ENCODE peak calls at places on chromosomes 11 and 22, in eight cellular contexts. M is AG09309, J is NCI-H510A treated with DMSO at 0.1 percent for 48 hours, P is Calu3, Y is HS-27A, L is dermis blood vessel endothelial cell, C is NCI-H1105 treated with DMSO at 0.1 percent for 48 hours, Z is uterus. I is an unnamed sample.

GRCh38 chr11:10604340-10604748 is 35.9 kb upstream of the LYVE1 start:
- DNase-seq in J (no peak), P (no peak), C (no peak), M (no peak), Z (peak), L (no peak), Y (no peak), I (no peak)

GRCh38 chr22:17865183-17866055 is 91.2 kb upstream of the BID start:
- DNase-seq in P (no peak), Y (no peak), Z (no peak), C (no peak), J (no peak), M (no peak), L (no peak), I (no peak)

GRCh38 chr11:10725114-10725906 is 25.7 kb upstream of the CTR9 start:
- DNase-seq in Z (no peak), M (no peak), L (no peak), P (no peak), Y (no peak), C (no peak), J (no peak), I (peak)

GRCh38 chr22:42947211-42947990 is 67.5 kb downstream of the PACSIN2 start:
- DNase-seq in Y (no peak), L (peak), C (peak), P (peak), Z (no peak), M (no peak), J (peak), I (peak)

GRCh38 chr22:50308597-50308935 is 1.1 kb upstream of the PLXNB2 start:
- DNase-seq in Y (no peak), M (no peak), J (no peak), L (peak), C (no peak), Z (peak), P (no peak), I (no peak)

GRCh38 chr11:65863889-65864757 is 3.9 kb downstream of the MUS81 start:
- DNase-seq in J (no peak), C (no peak), M (no peak), L (no peak), Z (peak), Y (no peak), P (no peak), I (no peak)

GRCh38 chr11:96738311-96738710 is 348.5 kb downstream of the JRKL start:
- DNase-seq in L (no peak), Z (no peak), P (no peak), C (no peak), J (no peak), M (no peak), Y (no peak), I (no peak)

GRCh38 chr11:101510608-101511007 is 73.2 kb downstream of the TRPC6 start:
- DNase-seq in M (no peak), C (no peak), L (no peak), Y (no peak), Z (no peak), J (no peak), P (no peak), I (no peak)

GRCh38 chr11:131537729-131538128 is 167.3 kb downstream of the NTM start:
- DNase-seq in Z (no peak), L (no peak), M (no peak), Y (no peak), J (no peak), C (no peak), P (no peak), I (no peak)

GRCh38 chr11:117529767-117530166 is 202.1 kb downstream of the CEP164 start:
- DNase-seq in Y (no peak), M (no peak), J (no peak), C (no peak), P (no peak), Z (no peak), L (no peak), I (no peak)

GRCh38 chr11:64060861-64061444 is 25.2 kb downstream of the FLRT1 start:
- DNase-seq in P (peak), M (no peak), C (peak), J (peak), L (peak), Y (no peak), Z (peak), I (no peak)